ENCODE peak calls at places on chromosomes 16 and 17, in four cellular contexts. W is HCT116, K is NCI-H69, G is heart right ventricle. N is an unnamed sample.

GRCh38 chr17:9403207-9403606 is 172.4 kb downstream of the STX8 start:
- DNase-seq in K (no peak), G (no peak), W (no peak), N (no peak)

GRCh38 chr16:74695450-74696422 is 4.9 kb downstream of the MLKL start:
- DNase-seq in K (peak), G (peak), W (peak), N (peak)

GRCh38 chr16:10362077-10362863 is 23.6 kb upstream of the ATF7IP2 start:
- DNase-seq in G (no peak), W (no peak), K (no peak), N (no peak)

GRCh38 chr16:86516618-86517003 is 6.3 kb downstream of the FOXF1 start:
- DNase-seq in K (no peak), G (no peak), W (no peak), N (no peak)

GRCh38 chr16:79272141-79272577 is 328.4 kb downstream of the MAF start:
- DNase-seq in K (no peak), W (no peak), G (no peak), N (no peak)

GRCh38 chr16:57938936-57939871 is 31.7 kb downstream of the CNGB1 start:
- DNase-seq in G (peak), K (no peak), W (peak), N (no peak)

GRCh38 chr17:50316016-50316587 is 29.8 kb upstream of the XYLT2 start:
- DNase-seq in K (peak), G (no peak), W (no peak), N (no peak)

GRCh38 chr17:55420776-55421178 is 858 bp downstream of the MMD start:
- DNase-seq in W (no peak), K (peak), G (peak), N (peak)

GRCh38 chr16:86027366-86028126 is 128.6 kb downstream of the IRF8 start:
- DNase-seq in G (no peak), K (no peak), W (no peak), N (no peak)

GRCh38 chr16:55703003-55704001 is 47.5 kb downstream of the SLC6A2 start:
- DNase-seq in W (peak), G (no peak), K (peak), N (no peak)

GRCh38 chr16:65415460-65415859 is 293.6 kb upstream of the CDH11 start:
- DNase-seq in K (no peak), G (no peak), W (no peak), N (no peak)

GRCh38 chr17:42673885-42674754 is 2.7 kb downstream of the PLEKHH3 start:
- DNase-seq in G (peak), W (no peak), K (no peak), N (peak)

GRCh38 chr16:27600386-27600785 is 50.4 kb downstream of the KATNIP start:
- DNase-seq in W (no peak), K (peak), G (no peak), N (no peak)

GRCh38 chr17:65558683-65559311 is 2.7 kb downstream of the AXIN2 start:
- DNase-seq in K (peak), W (no peak), G (no peak), N (no peak)

GRCh38 chr17:9402590-9403199 is 172.9 kb downstream of the STX8 start:
- DNase-seq in G (no peak), K (peak), W (peak), N (no peak)

GRCh38 chr16:4862639-4863038 is 15.4 kb downstream of the UBN1 start:
- DNase-seq in K (no peak), W (no peak), G (no peak), N (peak)

GRCh38 chr17:69230939-69231338 is 2.3 kb upstream of the ABCA10 start:
- DNase-seq in K (no peak), W (no peak), G (no peak), N (no peak)

GRCh38 chr16:51151951-51152663 is 1.0 kb upstream of the SALL1 start:
- DNase-seq in G (peak), K (no peak), W (no peak), N (peak)